ENCODE peak calls at places on chromosomes 4 and X, in nine cellular contexts. X, N, Y, Q, S, M, Z, C and T are unnamed samples.

GRCh38 chr4:86338989-86339388 is 20.9 kb downstream of the MAPK10 start:
- DNase-seq in X (peak; percentile 65), N (no peak), Y (no peak), Q (no peak), S (no peak), M (no peak), Z (peak; percentile 2), C (no peak), T (no peak)

GRCh38 chr4:84479663-84480062 is 19.4 kb downstream of the NKX6-1 start:
- DNase-seq in X (no peak), N (no peak), Y (no peak), Q (no peak), S (no peak), M (no peak), Z (no peak), C (no peak), T (no peak)

GRCh38 chr4:182067828-182068227 is 175.4 kb upstream of the TENM3 start:
- DNase-seq in X (no peak), N (no peak), Y (no peak), Q (no peak), S (no peak), M (no peak), Z (no peak), C (no peak), T (no peak)

GRCh38 chr4:75308049-75308448 is 206.2 kb downstream of the RCHY1 start:
- DNase-seq in X (no peak), N (no peak), Y (no peak), Q (no peak), S (no peak), M (no peak), Z (no peak), C (no peak), T (no peak)

GRCh38 chrX:38220024-38220935 is at the start of gene SRPX:
- DNase-seq in X (peak; percentile 52), N (peak; percentile 53), Y (peak; percentile 64), Q (peak; percentile 29), S (peak; percentile 32), M (peak; percentile 20), Z (no peak), C (peak; percentile 13), T (peak; percentile 75)

GRCh38 chrX:39508300-39508692 is 589.5 kb downstream of the BCOR start:
- DNase-seq in X (no peak), N (no peak), Y (no peak), Q (no peak), S (no peak), M (no peak), Z (no peak), C (no peak), T (no peak)

GRCh38 chr4:153337686-153338085 is 6.8 kb upstream of the MND1 start:
- DNase-seq in X (no peak), N (no peak), Y (no peak), Q (no peak), S (no peak), M (no peak), Z (no peak), C (no peak), T (no peak)

GRCh38 chr4:60805500-60806313 is 394.4 kb upstream of the ADGRL3 start:
- DNase-seq in X (peak; percentile 18), N (peak; percentile 9), Y (no peak), Q (no peak), S (no peak), M (no peak), Z (no peak), C (no peak), T (no peak)

GRCh38 chr4:142516686-142517145 is 329.4 kb downstream of the INPP4B start:
- DNase-seq in X (no peak), N (no peak), Y (no peak), Q (no peak), S (no peak), M (no peak), Z (no peak), C (no peak), T (no peak)

GRCh38 chrX:68307767-68308166 is 125.5 kb downstream of the OPHN1 start:
- DNase-seq in X (peak; percentile 22), N (no peak), Y (no peak), Q (no peak), S (no peak), M (peak; percentile 13), Z (no peak), C (no peak), T (no peak)

GRCh38 chr4:154854362-154854761 is 73.3 kb downstream of the RBM46 start:
- DNase-seq in X (peak; percentile 20), N (peak; percentile 26), Y (no peak), Q (no peak), S (no peak), M (no peak), Z (no peak), C (no peak), T (no peak)

GRCh38 chr4:183146478-183146877 is 47.4 kb downstream of the WWC2 start:
- DNase-seq in X (no peak), N (no peak), Y (no peak), Q (no peak), S (no peak), M (no peak), Z (no peak), C (no peak), T (no peak)

GRCh38 chrX:69031971-69032391 is 133.3 kb downstream of the PJA1 start:
- DNase-seq in X (no peak), N (no peak), Y (no peak), Q (no peak), S (no peak), M (no peak), Z (no peak), C (no peak), T (no peak)

GRCh38 chr4:100781433-100781832 is 263.6 kb upstream of the EMCN start:
- DNase-seq in X (no peak), N (no peak), Y (no peak), Q (no peak), S (no peak), M (no peak), Z (no peak), C (no peak), T (no peak)

GRCh38 chr4:100782356-100782755 is 264.5 kb upstream of the EMCN start:
- DNase-seq in X (no peak), N (no peak), Y (no peak), Q (no peak), S (no peak), M (no peak), Z (no peak), C (no peak), T (no peak)

GRCh38 chr4:100780126-100780525 is 262.3 kb upstream of the EMCN start:
- DNase-seq in X (no peak), N (no peak), Y (no peak), Q (no peak), S (no peak), M (no peak), Z (no peak), C (no peak), T (no peak)

GRCh38 chr4:100778431-100778830 is 260.6 kb upstream of the EMCN start:
- DNase-seq in X (no peak), N (no peak), Y (no peak), Q (peak; percentile 52), S (no peak), M (no peak), Z (no peak), C (no peak), T (no peak)
- TF ChIP-seq EP300 in X (no peak), N (no peak), Y (no peak), Q (no peak), S (no peak), M (no peak), Z (no peak), C (no peak), T (no peak)

DNA sequence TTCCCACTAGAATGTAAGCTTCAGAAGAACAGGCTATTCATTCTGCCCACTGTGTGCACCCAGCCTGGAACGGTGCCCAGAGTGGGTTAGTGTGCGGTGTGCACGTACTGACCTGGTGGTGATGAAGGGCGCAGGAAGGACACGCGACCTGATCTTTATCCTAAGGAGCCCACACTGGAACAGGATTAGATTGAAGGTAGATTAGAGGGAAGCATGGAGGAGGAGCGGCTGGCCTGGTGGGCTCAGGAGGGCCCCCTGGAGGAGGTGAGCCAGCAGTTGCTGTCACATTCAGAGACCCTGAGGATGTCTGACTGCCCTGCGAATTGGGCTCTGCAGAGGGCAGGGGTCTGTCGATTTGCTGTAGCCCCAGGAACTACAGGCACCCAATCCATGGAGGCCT is 73.1 kb downstream of the HTRA3 start:
- DNase-seq in X (no peak), N (peak; percentile 60), Y (peak; percentile 44), Q (peak; percentile 8), S (peak; percentile 58), M (no peak), Z (no peak), C (no peak), T (no peak)
- TF ChIP-seq CTCF in X (no peak), N (peak; percentile 35), Y (no peak), Q (no peak), S (no peak), M (no peak), Z (peak; percentile 68), C (peak; percentile 5), T (no peak)

DNA sequence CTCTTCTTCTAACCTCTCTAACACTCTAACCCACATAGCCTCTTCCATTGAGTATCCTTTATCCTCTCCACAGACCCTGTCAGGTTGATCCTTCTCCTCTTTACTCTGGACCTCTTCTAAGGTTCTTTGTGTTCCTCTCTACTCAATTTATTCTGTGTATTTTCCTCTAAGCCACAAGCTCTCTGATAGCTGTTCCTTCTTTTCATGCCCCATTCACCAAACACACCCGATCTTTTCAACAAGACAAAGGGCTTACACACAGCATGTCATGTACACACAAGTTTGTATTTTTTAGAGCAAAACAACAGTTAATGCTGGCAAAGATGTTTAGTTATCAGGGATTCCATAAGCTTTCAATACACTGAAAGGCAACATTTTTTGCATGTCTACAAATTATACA is 1.9 kb downstream of the SPIN2B start:
- DNase-seq in X (no peak), N (no peak), Y (no peak), Q (no peak), S (no peak), M (no peak), Z (no peak), C (no peak), T (no peak)
- TF ChIP-seq EP300 in X (no peak), N (no peak), Y (no peak), Q (no peak), S (no peak), M (no peak), Z (no peak), C (no peak), T (no peak)

GRCh38 chr4:110467400-110467799 is 8.6 kb upstream of the ENPEP start:
- DNase-seq in X (no peak), N (no peak), Y (no peak), Q (no peak), S (no peak), M (no peak), Z (no peak), C (no peak), T (no peak)

GRCh38 chr4:110475881-110476818 is at the start of gene ENPEP:
- DNase-seq in X (no peak), N (peak; percentile 21), Y (peak; percentile 64), Q (no peak), S (no peak), M (peak; percentile 15), Z (no peak), C (no peak), T (peak; percentile 86)

GRCh38 chr4:110477836-110478235 is 1.9 kb downstream of the ENPEP start:
- DNase-seq in X (no peak), N (no peak), Y (no peak), Q (no peak), S (no peak), M (no peak), Z (no peak), C (no peak), T (no peak)

GRCh38 chr4:110472583-110473329 is 3.2 kb upstream of the ENPEP start:
- DNase-seq in X (no peak), N (no peak), Y (no peak), Q (no peak), S (no peak), M (no peak), Z (peak; percentile 57), C (no peak), T (no peak)
- TF ChIP-seq CTCF in X (no peak), N (no peak), Y (no peak), Q (no peak), S (no peak), M (no peak), Z (no peak), C (no peak), T (no peak)